ENCODE peak calls at places on chromosomes 16 and 17, in four cellular contexts. V, E, D and R are unnamed samples.

GRCh38 chr17:43316522-43317142 is 82.2 kb upstream of the ARL4D start:
- DNase-seq in V (no peak), E (peak; percentile 45), D (no peak), R (no peak)

GRCh38 chr16:8055761-8056160 is 534.5 kb downstream of the TMEM114 start:
- DNase-seq in V (no peak), E (no peak), D (no peak), R (no peak)

GRCh38 chr16:58094791-58095574 is 34.2 kb downstream of the CFAP20 start:
- DNase-seq in V (no peak), E (peak; percentile 29), D (no peak), R (no peak)

GRCh38 chr16:72925631-72925979 is 122.3 kb downstream of the ZFHX3 start:
- DNase-seq in V (no peak), E (no peak), D (no peak), R (no peak)

GRCh38 chr16:55832425-55832787 is 490 bp downstream of the CES1 start:
- DNase-seq in V (no peak), E (no peak), D (no peak), R (no peak)

GRCh38 chr17:44916781-44917241 is 1.5 kb upstream of the GFAP start:
- DNase-seq in V (peak; percentile 25), E (no peak), D (no peak), R (no peak)

GRCh38 chr16:56019274-56019673 is 144.1 kb upstream of the CES5A start:
- DNase-seq in V (no peak), E (no peak), D (no peak), R (no peak)

GRCh38 chr16:67115649-67116048 is 5.9 kb downstream of the PHAF1 start:
- DNase-seq in V (peak; percentile 95), E (no peak), D (no peak), R (no peak)

GRCh38 chr17:79620207-79621038 is 9.6 kb upstream of the RBFOX3 start:
- DNase-seq in V (no peak), E (no peak), D (no peak), R (peak; percentile 46)

GRCh38 chr17:32323784-32324590 is 18.0 kb downstream of the C17orf75 start:
- DNase-seq in V (peak; percentile 31), E (no peak), D (no peak), R (no peak)

GRCh38 chr16:84795338-84796053 is 24.3 kb upstream of the CRISPLD2 start:
- DNase-seq in V (peak; percentile 100), E (no peak), D (no peak), R (no peak)

GRCh38 chr16:21275529-21275928 is 2.6 kb downstream of the CRYM start:
- DNase-seq in V (no peak), E (no peak), D (no peak), R (no peak)

GRCh38 chr16:57577214-57577613 is 34.8 kb downstream of the ADGRG5 start:
- DNase-seq in V (no peak), E (no peak), D (no peak), R (no peak)

GRCh38 chr16:57185446-57185944 is 344 bp downstream of the PSME3IP1 start:
- DNase-seq in V (peak; percentile 70), E (no peak), D (no peak), R (no peak)

GRCh38 chr16:79360267-79360666 is 240.3 kb downstream of the MAF start:
- DNase-seq in V (no peak), E (no peak), D (no peak), R (no peak)

GRCh38 chr16:71807905-71808592 is 585 bp downstream of the AP1G1 start:
- DNase-seq in V (peak; percentile 21), E (peak; percentile 78), D (no peak), R (no peak)

GRCh38 chr16:86508028-86508946 is 2.0 kb upstream of the FOXF1 start:
- DNase-seq in V (no peak), E (no peak), D (no peak), R (peak; percentile 79)

GRCh38 chr16:22161999-22162657 is at the start of gene SDR42E2:
- DNase-seq in V (no peak), E (peak; percentile 32), D (no peak), R (peak; percentile 19)

GRCh38 chr17:75642221-75643032 is 9.2 kb downstream of the SMIM5 start:
- DNase-seq in V (no peak), E (peak; percentile 78), D (no peak), R (no peak)

GRCh38 chr17:72538443-72538842 is 417.6 kb downstream of the SOX9 start:
- DNase-seq in V (no peak), E (no peak), D (no peak), R (no peak)

GRCh38 chr16:46785076-46785845 is 37.1 kb upstream of the MYLK3 start:
- DNase-seq in V (no peak), E (no peak), D (no peak), R (no peak)

GRCh38 chr17:226108-226772 is 44.8 kb upstream of the DOC2B start:
- DNase-seq in V (no peak), E (no peak), D (no peak), R (no peak)

GRCh38 chr16:3691778-3692177 is 25.5 kb downstream of the TRAP1 start:
- DNase-seq in V (no peak), E (no peak), D (no peak), R (no peak)

GRCh38 chr16:12214509-12214908 is 238.0 kb downstream of the SNX29 start:
- DNase-seq in V (no peak), E (no peak), D (no peak), R (no peak)
- TF ChIP-seq CHD1 in V (no peak), E (no peak), D (no peak), R (no peak)

GRCh38 chr17:17443173-17443572 is 33.6 kb upstream of the MED9 start:
- DNase-seq in V (peak; percentile 43), E (no peak), D (no peak), R (no peak)

GRCh38 chr17:17437461-17437860 is 39.3 kb upstream of the MED9 start:
- DNase-seq in V (no peak), E (no peak), D (no peak), R (no peak)

GRCh38 chr17:17440938-17441730 is 35.7 kb upstream of the MED9 start:
- DNase-seq in V (no peak), E (no peak), D (no peak), R (no peak)

GRCh38 chr17:17437893-17438292 is 38.9 kb upstream of the MED9 start:
- DNase-seq in V (no peak), E (no peak), D (no peak), R (no peak)

GRCh38 chr17:17439971-17440843 is 36.6 kb upstream of the MED9 start:
- DNase-seq in V (peak; percentile 42), E (peak; percentile 78), D (peak; percentile 15), R (peak; percentile 74)
- TF ChIP-seq CHD1 in V (no peak), E (no peak), D (no peak), R (no peak)

GRCh38 chr17:50944902-50945720 is 79.0 kb upstream of the TOB1 start:
- DNase-seq in V (no peak), E (no peak), D (no peak), R (no peak)
- TF ChIP-seq CHD1 in V (no peak), E (no peak), D (no peak), R (no peak)

GRCh38 chr16:75028544-75028943 is 29.7 kb downstream of the ZNRF1 start:
- DNase-seq in V (no peak), E (no peak), D (no peak), R (no peak)

GRCh38 chr16:75026892-75027391 is 28.1 kb downstream of the ZNRF1 start:
- DNase-seq in V (no peak), E (no peak), D (no peak), R (no peak)

GRCh38 chr16:75027520-75028300 is 28.9 kb downstream of the ZNRF1 start:
- DNase-seq in V (peak; percentile 31), E (no peak), D (no peak), R (no peak)

GRCh38 chr16:75032655-75033054 is 33.8 kb downstream of the ZNRF1 start:
- DNase-seq in V (no peak), E (no peak), D (no peak), R (no peak)

GRCh38 chr16:75029854-75030253 is 31.0 kb downstream of the ZNRF1 start:
- DNase-seq in V (peak; percentile 84), E (no peak), D (no peak), R (no peak)
- TF ChIP-seq CHD1 in V (no peak), E (no peak), D (no peak), R (no peak)

GRCh38 chr17:69880591-69881112 is 194.4 kb upstream of the KCNJ16 start:
- DNase-seq in V (no peak), E (peak; percentile 47), D (no peak), R (no peak)

GRCh38 chr17:69882281-69882680 is 192.7 kb upstream of the KCNJ16 start:
- DNase-seq in V (peak; percentile 12), E (no peak), D (no peak), R (no peak)

GRCh38 chr17:69879576-69879975 is 195.4 kb upstream of the KCNJ16 start:
- DNase-seq in V (no peak), E (no peak), D (no peak), R (no peak)

GRCh38 chr17:69884361-69884760 is 190.7 kb upstream of the KCNJ16 start:
- DNase-seq in V (no peak), E (no peak), D (no peak), R (no peak)

DNA sequence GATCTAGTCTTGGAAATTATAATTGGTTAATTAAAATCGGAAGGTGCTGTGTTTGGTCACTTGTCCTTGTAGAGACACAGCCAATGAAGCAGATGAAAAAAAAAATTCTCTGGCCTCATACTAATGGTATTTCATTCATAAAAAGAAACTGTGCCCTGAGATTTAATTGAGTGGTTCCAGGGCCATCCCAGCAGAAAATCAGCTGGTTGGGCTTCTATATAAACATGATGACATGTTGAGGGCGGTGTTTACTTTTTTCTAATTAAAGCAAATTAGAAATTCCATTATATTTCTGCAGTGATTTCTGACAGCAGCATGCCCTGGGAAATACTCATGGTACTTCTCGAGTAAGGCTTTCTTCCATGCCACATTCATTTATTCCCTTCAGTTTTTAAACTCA is 191.9 kb upstream of the KCNJ16 start:
- DNase-seq in V (no peak), E (no peak), D (no peak), R (no peak)
- TF ChIP-seq CHD1 in V (no peak), E (no peak), D (no peak), R (no peak)